ENCODE peak calls at places on chromosome 5, in four cellular contexts. One of them, this sample, is unnamed.

GRCh38 chr5:35202319-35203111 is 27.8 kb downstream of the PRLR start:
- DNase-seq in mesenchymal stem cell: peak; percentile 60
- DNase-seq in H1: peak; percentile 78
- DNase-seq in IMR-90: peak; percentile 52
- DNase-seq in this sample: peak; percentile 71

GRCh38 chr5:14895301-14895700 is 23.7 kb upstream of the ANKH start:
- DNase-seq in mesenchymal stem cell: no peak
- DNase-seq in H1: no peak
- DNase-seq in IMR-90: no peak
- DNase-seq in this sample: no peak

GRCh38 chr5:111345731-111346130 is 121.5 kb downstream of the CAMK4 start:
- DNase-seq in mesenchymal stem cell: peak; percentile 48
- DNase-seq in H1: no peak
- DNase-seq in IMR-90: peak; percentile 12
- DNase-seq in this sample: no peak

GRCh38 chr5:157820593-157821252 is 38.2 kb downstream of the CLINT1 start:
- DNase-seq in mesenchymal stem cell: peak; percentile 63
- DNase-seq in H1: no peak
- DNase-seq in IMR-90: peak; percentile 65
- DNase-seq in this sample: no peak

GRCh38 chr5:89458330-89458656 is 575.3 kb upstream of the MEF2C start:
- DNase-seq in mesenchymal stem cell: no peak
- DNase-seq in H1: no peak
- DNase-seq in IMR-90: no peak
- DNase-seq in this sample: no peak

GRCh38 chr5:124457101-124457500 is 289.3 kb downstream of the ZNF608 start:
- DNase-seq in mesenchymal stem cell: no peak
- DNase-seq in H1: no peak
- DNase-seq in IMR-90: no peak
- DNase-seq in this sample: no peak

GRCh38 chr5:83827111-83827541 is 106.5 kb upstream of the HAPLN1 start:
- DNase-seq in mesenchymal stem cell: peak; percentile 35
- DNase-seq in H1: no peak
- DNase-seq in IMR-90: peak; percentile 46
- DNase-seq in this sample: no peak

GRCh38 chr5:173412151-173412550 is 83.9 kb upstream of the STC2 start:
- DNase-seq in mesenchymal stem cell: no peak
- DNase-seq in H1: no peak
- DNase-seq in IMR-90: no peak
- DNase-seq in this sample: no peak

GRCh38 chr5:136686192-136686872 is 321.0 kb upstream of the TRPC7 start:
- DNase-seq in mesenchymal stem cell: peak; percentile 73
- DNase-seq in H1: peak; percentile 49
- DNase-seq in IMR-90: peak; percentile 26
- DNase-seq in this sample: peak; percentile 67

GRCh38 chr5:107670028-107670926 is 460 bp downstream of the EFNA5 start:
- DNase-seq in mesenchymal stem cell: peak; percentile 58
- DNase-seq in H1: peak; percentile 74
- DNase-seq in IMR-90: peak; percentile 2
- DNase-seq in this sample: peak; percentile 54

GRCh38 chr5:102911973-102912372 is 156.9 kb downstream of the PAM start:
- DNase-seq in mesenchymal stem cell: peak; percentile 39
- DNase-seq in H1: no peak
- DNase-seq in IMR-90: peak; percentile 79
- DNase-seq in this sample: no peak

GRCh38 chr5:172556971-172557461 is 84.0 kb upstream of the NEURL1B start:
- DNase-seq in mesenchymal stem cell: peak; percentile 79
- DNase-seq in H1: no peak
- DNase-seq in IMR-90: no peak
- DNase-seq in this sample: no peak

GRCh38 chr5:106174903-106175302 is 1495.8 kb downstream of the EFNA5 start:
- DNase-seq in mesenchymal stem cell: no peak
- DNase-seq in H1: no peak
- DNase-seq in IMR-90: no peak
- DNase-seq in this sample: no peak

GRCh38 chr5:146025108-146025507 is 80.3 kb downstream of the PLAC8L1 start:
- DNase-seq in mesenchymal stem cell: peak; percentile 10
- DNase-seq in H1: no peak
- DNase-seq in IMR-90: no peak
- DNase-seq in this sample: no peak

GRCh38 chr5:103446813-103447212 is 115.8 kb downstream of the NUDT12 start:
- DNase-seq in mesenchymal stem cell: no peak
- DNase-seq in H1: no peak
- DNase-seq in IMR-90: peak; percentile 61
- DNase-seq in this sample: no peak

GRCh38 chr5:126139086-126139485 is 284.1 kb upstream of the GRAMD2B start:
- DNase-seq in mesenchymal stem cell: no peak
- DNase-seq in H1: no peak
- DNase-seq in IMR-90: no peak
- DNase-seq in this sample: no peak

DNA sequence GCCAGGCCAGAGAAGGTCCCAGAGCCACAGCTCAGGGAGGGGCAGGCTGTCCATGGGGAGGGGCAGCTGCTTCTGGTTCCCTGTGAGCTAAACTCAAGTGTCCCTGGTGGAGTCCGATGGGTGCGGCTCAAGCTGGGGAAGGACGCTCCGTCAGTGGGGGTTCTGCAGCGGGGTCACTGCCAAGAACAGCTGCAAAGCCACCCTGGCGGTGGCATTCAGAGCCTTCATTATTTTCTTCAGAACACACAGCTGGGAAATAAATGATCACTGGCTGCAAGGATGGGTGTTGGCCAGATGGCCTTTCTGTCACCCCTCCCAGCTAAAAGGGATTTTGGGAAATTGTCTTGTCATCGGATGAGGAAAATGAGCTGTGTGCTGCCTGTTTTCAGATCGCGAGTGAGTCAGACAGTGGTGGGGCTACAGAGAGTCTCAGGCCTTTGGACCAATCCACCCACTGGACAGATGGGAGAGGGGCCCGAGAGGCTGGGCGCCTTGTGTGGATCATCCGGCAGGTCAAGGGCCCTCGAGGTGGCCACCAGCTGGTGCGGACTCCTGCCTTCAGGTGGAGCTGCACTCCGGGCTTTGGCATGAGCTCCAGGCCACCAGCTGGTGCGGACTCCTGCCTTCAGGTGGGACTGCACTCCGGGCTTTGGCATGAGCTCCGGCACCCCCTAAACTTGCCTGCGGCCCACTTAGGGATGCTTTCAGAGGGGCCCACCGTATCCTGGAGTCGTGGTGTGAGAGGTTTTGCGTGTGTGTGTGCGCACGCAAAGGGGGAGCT is 17.9 kb upstream of the GFPT2 start:
- DNase-seq in mesenchymal stem cell: no peak
- DNase-seq in H1: no peak
- DNase-seq in IMR-90: no peak
- DNase-seq in this sample: peak; percentile 56
- H2BK15ac ChIP-seq in mesenchymal stem cell: no peak overlapping the region
- H2BK15ac ChIP-seq in H1: peak overlapping the region; percentile 31
- H2BK15ac ChIP-seq in IMR-90: no peak overlapping the region
- H2BK15ac ChIP-seq in this sample: no peak overlapping the region

DNA sequence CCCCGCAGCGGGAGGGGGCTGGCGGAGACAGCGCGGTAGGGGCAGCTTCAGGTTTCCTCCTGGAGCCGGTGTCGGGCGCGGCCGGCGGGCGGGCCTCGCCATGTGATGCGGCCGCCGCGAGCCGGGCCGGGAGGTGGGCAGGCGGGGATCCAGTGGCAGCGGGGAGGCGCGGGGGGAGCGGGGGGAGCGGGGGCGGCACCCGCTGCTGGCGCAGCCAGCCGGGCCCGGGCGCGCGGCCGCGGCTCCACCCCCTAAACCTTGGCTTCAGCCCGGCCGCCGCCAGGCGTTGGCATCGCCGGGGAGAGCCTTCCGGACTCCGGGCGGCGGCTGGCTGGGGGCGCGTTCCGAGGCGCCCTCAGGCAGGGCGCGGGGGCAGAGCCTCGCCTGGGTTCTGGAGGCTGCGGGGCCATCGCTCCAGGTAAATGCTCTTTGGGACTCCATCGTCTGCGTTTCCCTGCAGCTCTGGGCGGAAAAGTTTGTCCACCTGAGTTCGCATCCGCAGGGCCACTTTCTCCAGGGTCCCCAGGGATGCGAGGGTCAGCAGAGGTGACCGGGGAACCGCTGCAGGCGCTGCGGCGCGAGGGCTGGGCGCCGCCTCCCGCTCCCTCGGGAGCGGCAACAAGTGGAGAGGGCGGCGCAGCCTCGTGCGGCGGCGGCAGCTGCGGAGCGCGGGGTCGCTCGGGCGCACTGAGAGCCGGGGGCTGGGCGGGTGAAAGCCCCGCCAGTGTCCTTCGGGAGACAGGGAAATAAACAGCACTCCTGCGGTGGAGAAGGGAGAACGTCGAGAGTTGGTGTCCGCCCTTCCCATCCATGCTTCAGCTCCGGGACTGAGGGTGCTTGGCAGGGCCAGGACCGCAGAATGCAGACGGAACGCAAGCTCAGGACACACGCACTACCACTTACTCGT is at the start of gene ARHGEF28:
- DNase-seq in mesenchymal stem cell: peak; percentile 52
- DNase-seq in H1: peak; percentile 72
- DNase-seq in IMR-90: peak; percentile 28
- DNase-seq in this sample: peak; percentile 66
- H3K23ac ChIP-seq in mesenchymal stem cell: no peak within 1 kb of the TSS
- H3K23ac ChIP-seq in H1: no peak within 1 kb of the TSS
- H3K23ac ChIP-seq in IMR-90: peak within 1 kb of the TSS; percentile 96
- H3K23ac ChIP-seq in this sample: no peak within 1 kb of the TSS

GRCh38 chr5:72596956-72597355 is 89.7 kb upstream of the ZNF366 start:
- DNase-seq in mesenchymal stem cell: no peak
- DNase-seq in H1: no peak
- DNase-seq in IMR-90: no peak
- DNase-seq in this sample: no peak
- H4K91ac ChIP-seq in mesenchymal stem cell: no peak overlapping the region
- H4K91ac ChIP-seq in H1: no peak overlapping the region
- H4K91ac ChIP-seq in IMR-90: peak overlapping the region; percentile 82
- H4K91ac ChIP-seq in this sample: no peak overlapping the region

GRCh38 chr5:142540774-142541466 is 145.0 kb downstream of the FGF1 start:
- DNase-seq in mesenchymal stem cell: peak; percentile 89
- DNase-seq in H1: no peak
- DNase-seq in IMR-90: peak; percentile 74
- DNase-seq in this sample: no peak
- H2BK15ac ChIP-seq in mesenchymal stem cell: no peak overlapping the region
- H2BK15ac ChIP-seq in H1: no peak overlapping the region
- H2BK15ac ChIP-seq in IMR-90: peak overlapping the region; percentile 71
- H2BK15ac ChIP-seq in this sample: no peak overlapping the region

GRCh38 chr5:133904641-133905040 is 63.8 kb downstream of the C5orf15 start:
- DNase-seq in mesenchymal stem cell: no peak
- DNase-seq in H1: no peak
- DNase-seq in IMR-90: no peak
- DNase-seq in this sample: no peak

GRCh38 chr5:133907075-133907474 is 61.4 kb downstream of the C5orf15 start:
- DNase-seq in mesenchymal stem cell: no peak
- DNase-seq in H1: no peak
- DNase-seq in IMR-90: no peak
- DNase-seq in this sample: no peak

GRCh38 chr5:133902521-133903118 is 65.8 kb downstream of the C5orf15 start:
- DNase-seq in mesenchymal stem cell: no peak
- DNase-seq in H1: no peak
- DNase-seq in IMR-90: no peak
- DNase-seq in this sample: no peak

GRCh38 chr5:133906303-133906702 is 62.1 kb downstream of the C5orf15 start:
- DNase-seq in mesenchymal stem cell: no peak
- DNase-seq in H1: no peak
- DNase-seq in IMR-90: no peak
- DNase-seq in this sample: peak; percentile 50

DNA sequence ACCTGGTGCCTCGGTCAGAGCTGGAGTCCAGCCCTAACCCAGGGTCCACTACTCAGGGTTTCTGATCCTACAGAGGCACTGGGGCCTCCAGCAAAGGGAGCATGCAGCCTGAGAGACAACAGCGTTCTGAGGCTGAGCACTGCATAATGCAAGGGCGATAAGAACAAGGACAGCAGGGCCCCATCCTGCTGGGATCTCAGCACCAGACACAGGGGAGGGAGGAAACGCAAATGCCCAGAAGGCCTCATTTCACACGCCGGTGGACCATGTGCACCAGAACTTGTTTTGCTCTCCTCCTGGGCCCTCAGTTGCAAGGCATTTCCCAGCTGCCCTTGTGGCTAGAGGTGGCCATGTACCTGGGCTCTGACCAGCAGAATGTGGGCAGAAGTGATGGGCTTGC is 62.9 kb downstream of the C5orf15 start:
- DNase-seq in mesenchymal stem cell: no peak
- DNase-seq in H1: no peak
- DNase-seq in IMR-90: no peak
- DNase-seq in this sample: no peak
- H3K23ac ChIP-seq in mesenchymal stem cell: no peak overlapping the region
- H3K23ac ChIP-seq in H1: no peak overlapping the region
- H3K23ac ChIP-seq in IMR-90: no peak overlapping the region
- H3K23ac ChIP-seq in this sample: no peak overlapping the region

GRCh38 chr5:151592855-151593408 is 1.8 kb upstream of the FAT2 start:
- DNase-seq in mesenchymal stem cell: peak; percentile 3
- DNase-seq in H1: no peak
- DNase-seq in IMR-90: no peak
- DNase-seq in this sample: no peak

GRCh38 chr5:151598556-151598955 is 7.4 kb upstream of the FAT2 start:
- DNase-seq in mesenchymal stem cell: no peak
- DNase-seq in H1: no peak
- DNase-seq in IMR-90: no peak
- DNase-seq in this sample: no peak

GRCh38 chr5:151596839-151597539 is 5.9 kb upstream of the FAT2 start:
- DNase-seq in mesenchymal stem cell: no peak
- DNase-seq in H1: no peak
- DNase-seq in IMR-90: no peak
- DNase-seq in this sample: peak; percentile 60

GRCh38 chr5:151597749-151598148 is 6.6 kb upstream of the FAT2 start:
- DNase-seq in mesenchymal stem cell: no peak
- DNase-seq in H1: no peak
- DNase-seq in IMR-90: no peak
- DNase-seq in this sample: no peak

DNA sequence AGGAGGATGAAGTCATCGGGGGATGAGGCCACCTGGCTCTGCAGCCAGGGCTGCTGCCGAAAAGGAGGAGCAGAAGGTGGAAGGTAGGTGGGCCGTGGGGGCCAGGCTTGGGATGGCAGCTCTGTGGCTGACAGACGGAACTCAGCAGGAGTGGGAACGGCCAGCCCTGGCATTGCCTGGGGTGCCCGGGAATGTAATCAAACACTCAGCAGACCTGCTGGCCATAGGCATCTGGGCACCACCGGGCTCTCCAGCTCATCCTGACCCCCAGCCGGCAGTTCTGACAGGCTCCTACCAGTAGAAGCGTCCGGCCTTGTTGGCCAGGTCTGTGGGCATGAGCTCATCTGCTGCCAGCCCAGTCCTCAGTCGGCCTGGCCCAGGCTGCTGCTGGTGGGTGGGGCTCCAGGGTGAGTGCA is 4.3 kb upstream of the FAT2 start:
- DNase-seq in mesenchymal stem cell: no peak
- DNase-seq in H1: no peak
- DNase-seq in IMR-90: no peak
- DNase-seq in this sample: no peak
- H4K91ac ChIP-seq in mesenchymal stem cell: no peak overlapping the region
- H4K91ac ChIP-seq in H1: no peak overlapping the region
- H4K91ac ChIP-seq in IMR-90: no peak overlapping the region
- H4K91ac ChIP-seq in this sample: no peak overlapping the region